ENCODE peak calls at places on chromosome 21, in four cellular contexts. One of them, this sample, is unnamed.
A peak's percentile ranks its signal among the peaks of the same experiment; 100 is the strongest.

GRCh38 chr21:45864436-45864835 is 117.1 kb upstream of the COL6A1 start:
- DNase-seq in Caki2: no peak
- DNase-seq in NCI-H1092 treated with DMSO at 0.1 percent for 48 hours: no peak
- DNase-seq in effector CD8-positive, alpha-beta T cell: no peak
- DNase-seq in this sample: no peak

GRCh38 chr21:45294509-45295291 is 7.0 kb upstream of the POFUT2 start:
- DNase-seq in Caki2: peak; percentile 54
- DNase-seq in NCI-H1092 treated with DMSO at 0.1 percent for 48 hours: peak; percentile 35
- DNase-seq in effector CD8-positive, alpha-beta T cell: no peak
- DNase-seq in this sample: no peak

GRCh38 chr21:35441868-35442582 is 392.9 kb upstream of the RUNX1 start:
- DNase-seq in NCI-H1092 treated with DMSO at 0.1 percent for 48 hours: no peak
- DNase-seq in effector CD8-positive, alpha-beta T cell: no peak
- DNase-seq in Caki2: no peak
- DNase-seq in this sample: no peak

GRCh38 chr21:46109251-46110221 is 11.6 kb downstream of the COL6A2 start:
- DNase-seq in effector CD8-positive, alpha-beta T cell: no peak
- DNase-seq in Caki2: no peak
- DNase-seq in NCI-H1092 treated with DMSO at 0.1 percent for 48 hours: no peak
- DNase-seq in this sample: no peak

GRCh38 chr21:44856131-44856530 is 17.4 kb downstream of the PTTG1IP start:
- DNase-seq in Caki2: no peak
- DNase-seq in NCI-H1092 treated with DMSO at 0.1 percent for 48 hours: no peak
- DNase-seq in effector CD8-positive, alpha-beta T cell: no peak
- DNase-seq in this sample: no peak

GRCh38 chr21:45078877-45079281 is 4.5 kb downstream of the ADARB1 start:
- DNase-seq in effector CD8-positive, alpha-beta T cell: peak; percentile 47
- DNase-seq in NCI-H1092 treated with DMSO at 0.1 percent for 48 hours: no peak
- DNase-seq in Caki2: no peak
- DNase-seq in this sample: no peak

GRCh38 chr21:45698493-45698947 is 55.0 kb downstream of the PCBP3 start:
- DNase-seq in effector CD8-positive, alpha-beta T cell: no peak
- DNase-seq in NCI-H1092 treated with DMSO at 0.1 percent for 48 hours: no peak
- DNase-seq in Caki2: no peak
- DNase-seq in this sample: no peak

GRCh38 chr21:36035381-36035791 is 24.9 kb downstream of the SETD4 start:
- DNase-seq in Caki2: peak; percentile 55
- DNase-seq in effector CD8-positive, alpha-beta T cell: no peak
- DNase-seq in NCI-H1092 treated with DMSO at 0.1 percent for 48 hours: no peak
- DNase-seq in this sample: no peak

This sample was measured in GDM1.